ENCODE peak calls at places on chromosomes 4 and X, in six cellular contexts. X is PC-3, F is HCT116, J is psoas muscle, H is left ventricle myocardium inferior, B is neural progenitor cell. A is an unnamed sample.

GRCh38 chr4:109444182-109444844 is 10.7 kb downstream of the SEC24B start:
- DNase-seq in X (no peak), F (no peak), J (no peak), H (no peak), B (no peak), A (no peak)

GRCh38 chr4:53196872-53197759 is 168.7 kb downstream of the SCFD2 start:
- DNase-seq in X (peak), F (peak), J (no peak), H (no peak), B (peak), A (peak)

GRCh38 chr4:25810016-25810415 is 52.8 kb downstream of the SEL1L3 start:
- DNase-seq in X (no peak), F (no peak), J (no peak), H (no peak), B (no peak), A (no peak)

GRCh38 chr4:71268156-71268555 is 70.7 kb upstream of the SLC4A4 start:
- DNase-seq in X (peak), F (no peak), J (no peak), H (no peak), B (no peak), A (no peak)

GRCh38 chr4:189071241-189071640 is 869.4 kb upstream of the FRG1 start:
- DNase-seq in X (no peak), F (no peak), J (no peak), H (no peak), B (no peak), A (no peak)

GRCh38 chr4:8688908-8689445 is 96.4 kb downstream of the CPZ start:
- DNase-seq in X (no peak), F (no peak), J (no peak), H (no peak), B (no peak), A (no peak)

GRCh38 chrX:71626576-71626975 is 8.3 kb upstream of the CXCR3 start:
- DNase-seq in X (no peak), F (no peak), J (no peak), H (no peak), B (no peak), A (no peak)

GRCh38 chrX:129665916-129666644 is 11.3 kb upstream of the APLN start:
- DNase-seq in X (peak), F (peak), J (no peak), H (no peak), B (no peak), A (no peak)

GRCh38 chr4:152735302-152735917 is 44.1 kb downstream of the TIGD4 start:
- DNase-seq in X (peak), F (peak), J (no peak), H (no peak), B (peak), A (no peak)

GRCh38 chr4:169201144-169202124 is 69.3 kb downstream of the SH3RF1 start:
- DNase-seq in X (no peak), F (no peak), J (no peak), H (no peak), B (no peak), A (no peak)

GRCh38 chr4:169200361-169201030 is 70.3 kb downstream of the SH3RF1 start:
- DNase-seq in X (peak), F (no peak), J (no peak), H (no peak), B (no peak), A (no peak)

GRCh38 chr4:169202878-169203277 is 67.9 kb downstream of the SH3RF1 start:
- DNase-seq in X (no peak), F (no peak), J (no peak), H (no peak), B (no peak), A (no peak)

GRCh38 chr4:169203891-169204290 is 66.9 kb downstream of the SH3RF1 start:
- DNase-seq in X (no peak), F (no peak), J (no peak), H (no peak), B (no peak), A (no peak)

DNA sequence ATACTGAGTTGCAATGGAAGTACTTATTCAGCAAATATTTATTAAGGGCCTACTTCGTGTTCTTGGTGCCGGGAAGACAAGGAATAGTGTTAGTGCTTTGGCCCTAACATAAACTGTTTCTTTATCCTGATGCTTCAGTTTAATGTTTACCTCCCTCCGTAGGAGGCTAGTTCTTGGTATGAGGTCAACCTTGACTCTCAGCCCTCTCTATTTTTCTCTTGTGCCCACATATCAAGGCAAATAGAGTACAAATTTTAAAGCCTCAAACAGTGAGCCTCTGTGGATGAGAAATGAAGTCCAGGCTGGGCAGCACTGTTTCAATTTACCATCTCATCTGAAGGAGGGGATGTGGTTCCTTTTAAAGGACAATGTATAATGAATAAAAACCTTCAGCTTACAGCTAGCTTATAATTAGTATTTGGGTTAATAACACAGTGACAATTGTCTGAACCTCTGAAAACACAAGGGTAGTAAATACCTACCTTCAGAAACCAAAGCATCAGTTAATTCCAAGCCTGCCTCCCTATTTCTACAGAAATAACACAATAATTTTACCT is 68.5 kb downstream of the SH3RF1 start:
- DNase-seq in X (no peak), F (no peak), J (no peak), H (no peak), B (no peak), A (no peak)
- H3K27ac ChIP-seq in X (peak), F (no peak), J (peak), H (peak), B (peak), A (no peak)

DNA sequence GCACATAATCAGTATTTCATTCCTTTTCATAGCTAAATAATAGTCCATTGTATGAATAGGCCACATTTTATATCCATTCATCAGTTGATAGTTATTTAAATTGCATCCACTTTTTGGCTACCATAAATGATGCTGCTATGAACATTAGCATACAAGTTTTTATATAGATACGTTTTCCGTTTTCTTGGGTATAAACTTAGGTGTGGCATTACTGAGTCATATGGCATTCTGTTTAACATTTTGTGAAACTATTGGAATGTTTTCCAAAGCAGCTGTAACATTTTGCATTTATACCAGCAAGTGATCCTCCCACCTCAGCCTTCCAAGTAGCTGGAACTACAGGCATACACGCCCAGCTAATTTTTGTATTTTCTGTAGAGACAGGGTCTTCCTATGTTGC is 26.2 kb downstream of the CLDN2 start:
- DNase-seq in X (peak), F (no peak), J (no peak), H (no peak), B (no peak), A (no peak)
- H3K4me3 ChIP-seq in X (no peak), F (no peak), J (no peak), H (no peak), B (no peak), A (no peak)

GRCh38 chr4:139692300-139693012 is 26.8 kb downstream of the MGST2 start:
- DNase-seq in X (no peak), F (no peak), J (no peak), H (no peak), B (peak), A (no peak)
- H3K27ac ChIP-seq in X (no peak), F (no peak), J (peak), H (peak), B (no peak), A (peak)

DNA sequence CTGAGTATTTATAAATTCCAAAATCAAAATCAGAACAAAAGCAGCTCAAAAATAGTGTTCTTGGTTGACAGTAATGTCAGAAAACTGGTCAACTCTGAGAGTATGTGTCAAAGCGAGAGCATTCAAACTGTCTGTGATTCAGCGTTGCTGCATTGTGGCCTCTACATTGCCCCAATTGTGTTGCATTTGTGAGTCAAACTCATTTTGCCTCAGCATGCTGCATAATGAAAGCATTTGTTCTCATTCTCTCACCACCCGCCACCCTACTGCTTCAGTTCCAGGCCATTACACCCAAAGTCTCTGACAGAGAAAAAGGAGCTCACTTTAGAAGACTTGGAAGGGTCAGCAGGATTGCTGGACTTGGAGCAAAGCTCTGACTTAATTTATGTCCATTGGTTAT is 153.7 kb upstream of the ANK2 start:
- DNase-seq in X (no peak), F (no peak), J (no peak), H (no peak), B (peak), A (no peak)
- H3K4me3 ChIP-seq in X (no peak), F (no peak), J (no peak), H (no peak), B (peak), A (no peak)

GRCh38 chr4:26907731-26908599 is 47.3 kb downstream of the STIM2 start:
- DNase-seq in X (no peak), F (no peak), J (no peak), H (no peak), B (no peak), A (no peak)
- H3K27ac ChIP-seq in X (no peak), F (no peak), J (no peak), H (peak), B (no peak), A (peak)

A was measured in right cardiac atrium.